ENCODE peak calls at places on chromosomes 13 and 19, in six cellular contexts. One of them, this sample, is unnamed.

GRCh38 chr19:30391554-30392551 is 19.7 kb downstream of the ZNF536 start:
- DNase-seq in NCI-H2081: no peak
- DNase-seq in neural crest cell: no peak
- DNase-seq in stimulated activated CD8-positive, alpha-beta memory T cell treated with anti-CD3 and anti-CD28 coated beads, Interleukin-15, amount 100 ng/mL, for 24 hours: no peak
- DNase-seq in stimulated activated CD4-positive, alpha-beta T cell treated with anti-CD3 and anti-CD28 coated beads, Interleukin-4, amount 100 ng/mL, for 1 hour: no peak
- DNase-seq in esophagus squamous epithelium: no peak
- DNase-seq in this sample: peak

GRCh38 chr13:74708629-74709028 is 574.4 kb upstream of the KLF12 start:
- DNase-seq in NCI-H2081: no peak
- DNase-seq in neural crest cell: no peak
- DNase-seq in stimulated activated CD8-positive, alpha-beta memory T cell treated with anti-CD3 and anti-CD28 coated beads, Interleukin-15, amount 100 ng/mL, for 24 hours: no peak
- DNase-seq in stimulated activated CD4-positive, alpha-beta T cell treated with anti-CD3 and anti-CD28 coated beads, Interleukin-4, amount 100 ng/mL, for 1 hour: no peak
- DNase-seq in esophagus squamous epithelium: no peak
- DNase-seq in this sample: no peak

GRCh38 chr19:38665950-38666661 is 18.7 kb downstream of the ACTN4 start:
- DNase-seq in NCI-H2081: no peak
- DNase-seq in neural crest cell: no peak
- DNase-seq in stimulated activated CD8-positive, alpha-beta memory T cell treated with anti-CD3 and anti-CD28 coated beads, Interleukin-15, amount 100 ng/mL, for 24 hours: no peak
- DNase-seq in stimulated activated CD4-positive, alpha-beta T cell treated with anti-CD3 and anti-CD28 coated beads, Interleukin-4, amount 100 ng/mL, for 1 hour: no peak
- DNase-seq in esophagus squamous epithelium: no peak
- DNase-seq in this sample: peak

GRCh38 chr19:5287066-5287465 is 53.5 kb downstream of the PTPRS start:
- DNase-seq in NCI-H2081: no peak
- DNase-seq in neural crest cell: no peak
- DNase-seq in stimulated activated CD8-positive, alpha-beta memory T cell treated with anti-CD3 and anti-CD28 coated beads, Interleukin-15, amount 100 ng/mL, for 24 hours: no peak
- DNase-seq in stimulated activated CD4-positive, alpha-beta T cell treated with anti-CD3 and anti-CD28 coated beads, Interleukin-4, amount 100 ng/mL, for 1 hour: no peak
- DNase-seq in esophagus squamous epithelium: no peak
- DNase-seq in this sample: no peak

GRCh38 chr19:8577247-8577646 is at the start of gene MYO1F:
- DNase-seq in NCI-H2081: no peak
- DNase-seq in neural crest cell: no peak
- DNase-seq in stimulated activated CD8-positive, alpha-beta memory T cell treated with anti-CD3 and anti-CD28 coated beads, Interleukin-15, amount 100 ng/mL, for 24 hours: no peak
- DNase-seq in stimulated activated CD4-positive, alpha-beta T cell treated with anti-CD3 and anti-CD28 coated beads, Interleukin-4, amount 100 ng/mL, for 1 hour: no peak
- DNase-seq in esophagus squamous epithelium: no peak
- DNase-seq in this sample: no peak

GRCh38 chr13:97855570-97855970 is 97.9 kb upstream of the IPO5 start:
- DNase-seq in NCI-H2081: peak
- DNase-seq in neural crest cell: peak
- DNase-seq in stimulated activated CD8-positive, alpha-beta memory T cell treated with anti-CD3 and anti-CD28 coated beads, Interleukin-15, amount 100 ng/mL, for 24 hours: no peak
- DNase-seq in stimulated activated CD4-positive, alpha-beta T cell treated with anti-CD3 and anti-CD28 coated beads, Interleukin-4, amount 100 ng/mL, for 1 hour: no peak
- DNase-seq in esophagus squamous epithelium: no peak
- DNase-seq in this sample: peak

GRCh38 chr19:16200038-16200775 is 2.5 kb downstream of the AP1M1 start:
- DNase-seq in NCI-H2081: no peak
- DNase-seq in neural crest cell: no peak
- DNase-seq in stimulated activated CD8-positive, alpha-beta memory T cell treated with anti-CD3 and anti-CD28 coated beads, Interleukin-15, amount 100 ng/mL, for 24 hours: no peak
- DNase-seq in stimulated activated CD4-positive, alpha-beta T cell treated with anti-CD3 and anti-CD28 coated beads, Interleukin-4, amount 100 ng/mL, for 1 hour: no peak
- DNase-seq in esophagus squamous epithelium: no peak
- DNase-seq in this sample: no peak

GRCh38 chr13:46172531-46172991 is 9.4 kb downstream of the LCP1 start:
- DNase-seq in NCI-H2081: no peak
- DNase-seq in neural crest cell: no peak
- DNase-seq in stimulated activated CD8-positive, alpha-beta memory T cell treated with anti-CD3 and anti-CD28 coated beads, Interleukin-15, amount 100 ng/mL, for 24 hours: no peak
- DNase-seq in stimulated activated CD4-positive, alpha-beta T cell treated with anti-CD3 and anti-CD28 coated beads, Interleukin-4, amount 100 ng/mL, for 1 hour: no peak
- DNase-seq in esophagus squamous epithelium: no peak
- DNase-seq in this sample: no peak

GRCh38 chr13:98094678-98095266 is 48.1 kb upstream of the FARP1 start:
- DNase-seq in NCI-H2081: no peak
- DNase-seq in neural crest cell: no peak
- DNase-seq in stimulated activated CD8-positive, alpha-beta memory T cell treated with anti-CD3 and anti-CD28 coated beads, Interleukin-15, amount 100 ng/mL, for 24 hours: no peak
- DNase-seq in stimulated activated CD4-positive, alpha-beta T cell treated with anti-CD3 and anti-CD28 coated beads, Interleukin-4, amount 100 ng/mL, for 1 hour: no peak
- DNase-seq in esophagus squamous epithelium: no peak
- DNase-seq in this sample: no peak